ENCODE peak calls at places on chromosomes 16 and 17, in four cellular contexts. F is heart right ventricle, T is IMR-90, I is progenitor cell of endocrine pancreas. E is an unnamed sample.

GRCh38 chr17:76497979-76498885 is 3.0 kb downstream of the RHBDF2 start:
- DNase-seq in F (peak), T (peak), I (no peak), E (peak)

GRCh38 chr16:1959269-1960039 is at the start of gene NDUFB10:
- DNase-seq in F (peak), T (peak), I (peak), E (peak)

GRCh38 chr17:77376795-77377751 is 236.3 kb downstream of the SEC14L1 start:
- DNase-seq in F (no peak), T (peak), I (no peak), E (no peak)

GRCh38 chr17:9566067-9566466 is 9.6 kb downstream of the STX8 start:
- DNase-seq in F (no peak), T (no peak), I (no peak), E (no peak)

GRCh38 chr17:206941-207560 is 25.6 kb upstream of the DOC2B start:
- DNase-seq in F (no peak), T (no peak), I (no peak), E (no peak)

GRCh38 chr16:11896776-11897175 is 19.0 kb downstream of the GSPT1 start:
- DNase-seq in F (no peak), T (peak), I (no peak), E (no peak)

GRCh38 chr16:87954826-87955225 is 3.6 kb downstream of the BANP start:
- DNase-seq in F (no peak), T (no peak), I (no peak), E (no peak)

GRCh38 chr17:53150101-53150698 is 672.5 kb upstream of the KIF2B start:
- DNase-seq in F (no peak), T (no peak), I (no peak), E (no peak)

GRCh38 chr17:77696151-77696719 is 262.3 kb upstream of the TNRC6C start:
- DNase-seq in F (no peak), T (no peak), I (no peak), E (no peak)

GRCh38 chr17:72270530-72270929 is 149.7 kb downstream of the SOX9 start:
- DNase-seq in F (peak), T (peak), I (no peak), E (no peak)

GRCh38 chr16:27313422-27314160 is at the start of gene IL4R:
- DNase-seq in F (peak), T (peak), I (peak), E (no peak)

GRCh38 chr17:80187493-80187892 is 17.7 kb downstream of the CARD14 start:
- DNase-seq in F (peak), T (no peak), I (no peak), E (no peak)

GRCh38 chr16:72940886-72941285 is 107.0 kb downstream of the ZFHX3 start:
- DNase-seq in F (no peak), T (no peak), I (no peak), E (no peak)

GRCh38 chr17:48505788-48506187 is 25.0 kb downstream of the HOXB1 start:
- DNase-seq in F (no peak), T (peak), I (no peak), E (no peak)

GRCh38 chr16:30382398-30383015 is at the start of gene SEPTIN1:
- DNase-seq in F (no peak), T (no peak), I (no peak), E (no peak)

GRCh38 chr17:66976781-66977201 is 12.3 kb downstream of the CACNG4 start:
- DNase-seq in F (no peak), T (no peak), I (no peak), E (no peak)

GRCh38 chr17:42928714-42929496 is 28.3 kb downstream of the G6PC1 start:
- DNase-seq in F (no peak), T (peak), I (no peak), E (no peak)

GRCh38 chr17:50981279-50981678 is 115.1 kb upstream of the TOB1 start:
- DNase-seq in F (no peak), T (no peak), I (no peak), E (no peak)

GRCh38 chr17:68600123-68600880 is 865 bp downstream of the FAM20A start:
- DNase-seq in F (peak), T (no peak), I (peak), E (peak)

GRCh38 chr17:5499790-5500189 is 13.4 kb downstream of the MIS12 start:
- DNase-seq in F (no peak), T (no peak), I (no peak), E (no peak)

GRCh38 chr16:75288596-75289120 is 37.2 kb upstream of the BCAR1 start:
- DNase-seq in F (peak), T (no peak), I (no peak), E (no peak)

GRCh38 chr17:20919990-20920812 is 122.6 kb downstream of the USP22 start:
- DNase-seq in F (no peak), T (no peak), I (no peak), E (no peak)

GRCh38 chr17:37088913-37089312 is 140.2 kb downstream of the AATF start:
- DNase-seq in F (no peak), T (no peak), I (no peak), E (no peak)

GRCh38 chr16:56807011-56807675 is 57.9 kb upstream of the SLC12A3 start:
- DNase-seq in F (no peak), T (peak), I (no peak), E (no peak)

GRCh38 chr17:7580631-7581554 is 1.5 kb downstream of the CD68 start:
- DNase-seq in F (no peak), T (no peak), I (no peak), E (no peak)

GRCh38 chr16:3597676-3598075 is 13.7 kb downstream of the SLX4 start:
- DNase-seq in F (no peak), T (no peak), I (no peak), E (no peak)

GRCh38 chr16:86406056-86406455 is 104.3 kb upstream of the FOXF1 start:
- DNase-seq in F (no peak), T (peak), I (no peak), E (no peak)

GRCh38 chr17:47240806-47241205 is 12.8 kb upstream of the ITGB3 start:
- DNase-seq in F (no peak), T (no peak), I (no peak), E (no peak)

GRCh38 chr17:7174603-7175362 is 4.4 kb downstream of the ASGR1 start:
- DNase-seq in F (no peak), T (no peak), I (no peak), E (no peak)

GRCh38 chr16:18933501-18933900 is 7.3 kb upstream of the SMG1 start:
- DNase-seq in F (no peak), T (no peak), I (no peak), E (no peak)

GRCh38 chr17:7560172-7561027 is 1.3 kb upstream of the SENP3 start:
- DNase-seq in F (peak), T (peak), I (peak), E (peak)

GRCh38 chr16:10521681-10522274 is 58.6 kb downstream of the EMP2 start:
- DNase-seq in F (no peak), T (peak), I (peak), E (peak)

GRCh38 chr16:86455116-86455515 is 55.2 kb upstream of the FOXF1 start:
- DNase-seq in F (no peak), T (peak), I (no peak), E (no peak)

GRCh38 chr16:57938936-57939871 is 31.7 kb downstream of the CNGB1 start:
- DNase-seq in F (peak), T (peak), I (no peak), E (no peak)

GRCh38 chr16:65947951-65948350 is 418.5 kb upstream of the CDH5 start:
- DNase-seq in F (no peak), T (no peak), I (no peak), E (no peak)

GRCh38 chr17:43661699-43662431 is at the start of gene MEOX1:
- DNase-seq in F (no peak), T (peak), I (no peak), E (no peak)

GRCh38 chr16:2516391-2517240 is 2.9 kb downstream of the ATP6V0C start:
- DNase-seq in F (peak), T (peak), I (no peak), E (no peak)

GRCh38 chr16:63530208-63530607 is 1494.0 kb upstream of the CDH8 start:
- DNase-seq in F (no peak), T (no peak), I (no peak), E (no peak)

DNA sequence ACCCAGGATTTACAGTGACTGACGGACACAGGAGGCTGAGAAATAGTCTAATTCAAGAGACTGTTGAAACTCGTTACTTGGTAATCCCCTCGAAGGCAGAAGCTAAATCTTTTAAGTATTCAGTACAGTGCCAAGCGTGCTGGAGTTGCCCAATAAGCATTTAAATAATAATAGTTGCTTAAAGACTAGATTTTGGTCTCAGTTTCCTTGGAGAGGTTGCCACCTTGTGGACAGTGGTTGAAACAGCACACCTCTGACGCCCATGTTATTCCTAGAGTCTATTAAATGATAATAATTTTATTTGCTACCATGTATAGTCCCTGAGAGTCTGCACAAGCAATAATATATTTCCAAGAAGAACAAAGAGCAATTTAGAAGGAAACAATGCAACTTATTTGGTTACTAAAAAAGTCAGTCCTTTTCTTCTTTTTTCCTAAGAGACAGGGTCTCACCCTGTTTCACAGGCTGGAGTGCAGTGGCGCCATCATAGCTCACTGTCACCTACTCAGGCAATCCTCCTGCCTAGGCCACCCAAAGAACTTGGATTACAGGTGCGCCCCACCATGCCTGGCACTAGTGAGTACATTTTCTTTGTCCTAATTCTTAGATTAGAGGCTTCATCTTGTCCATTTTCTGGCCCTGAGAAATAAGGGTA is 138.0 kb upstream of the NUDT7 start:
- DNase-seq in F (no peak), T (peak), I (peak), E (no peak)
- TF ChIP-seq CTCF in F (peak), T (peak), I (peak), E (peak)

DNA sequence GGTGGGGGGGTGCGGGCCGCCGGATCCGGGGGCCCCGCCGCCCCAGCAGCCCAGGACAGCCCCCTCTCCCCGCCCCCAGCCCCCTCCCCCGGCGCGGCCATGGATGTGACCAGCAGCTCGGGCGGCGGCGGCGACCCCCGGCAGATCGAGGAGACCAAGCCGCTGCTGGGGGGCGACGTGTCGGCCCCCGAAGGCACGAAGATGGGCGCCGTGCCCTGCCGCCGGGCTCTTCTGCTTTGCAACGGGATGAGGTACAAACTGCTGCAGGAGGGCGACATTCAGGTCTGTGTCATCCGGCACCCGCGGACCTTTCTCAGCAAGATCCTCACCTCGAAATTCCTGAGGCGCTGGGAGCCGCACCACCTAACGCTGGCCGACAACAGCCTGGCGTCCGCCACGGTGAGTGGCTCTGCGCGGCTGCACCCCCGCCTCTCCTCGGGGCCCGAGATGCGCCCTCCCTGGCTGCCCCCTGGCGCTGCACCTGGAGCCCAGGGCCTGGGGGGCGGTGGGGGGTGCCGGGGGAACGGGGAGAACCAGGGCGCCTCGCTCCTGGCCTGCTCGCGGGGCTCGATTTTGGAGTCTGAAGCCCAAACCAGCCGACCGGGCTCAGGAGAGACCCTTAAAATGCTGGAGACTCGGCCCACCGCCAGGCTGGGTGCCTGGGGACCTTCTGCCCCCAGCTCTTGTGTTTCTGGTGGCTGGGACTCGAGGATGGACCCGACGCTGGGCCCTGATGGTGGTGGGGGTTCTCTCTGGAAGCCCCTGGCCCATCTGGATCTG is 725 bp downstream of the CMIP start:
- DNase-seq in F (peak), T (peak), I (peak), E (no peak)
- TF ChIP-seq CTCF in F (peak), T (peak), I (peak), E (no peak)

GRCh38 chr17:27542841-27543463 is 86.7 kb downstream of the KSR1 start:
- DNase-seq in F (no peak), T (no peak), I (no peak), E (no peak)

GRCh38 chr17:27543958-27544349 is 87.0 kb upstream of the LGALS9 start:
- DNase-seq in F (no peak), T (no peak), I (no peak), E (no peak)

GRCh38 chr17:27545562-27546229 is 85.3 kb upstream of the LGALS9 start:
- DNase-seq in F (no peak), T (peak), I (no peak), E (no peak)

GRCh38 chr17:27543464-27543856 is 87.2 kb downstream of the KSR1 start:
- DNase-seq in F (no peak), T (no peak), I (no peak), E (no peak)

GRCh38 chr17:27544350-27545131 is 86.4 kb upstream of the LGALS9 start:
- DNase-seq in F (no peak), T (peak), I (no peak), E (no peak)
- TF ChIP-seq CTCF in F (no peak), T (no peak), I (no peak), E (no peak)

GRCh38 chr16:67283039-67283825 is 3.9 kb downstream of the PLEKHG4 start:
- DNase-seq in F (no peak), T (peak), I (no peak), E (no peak)
- TF ChIP-seq CTCF in F (no peak), T (no peak), I (no peak), E (no peak)

DNA sequence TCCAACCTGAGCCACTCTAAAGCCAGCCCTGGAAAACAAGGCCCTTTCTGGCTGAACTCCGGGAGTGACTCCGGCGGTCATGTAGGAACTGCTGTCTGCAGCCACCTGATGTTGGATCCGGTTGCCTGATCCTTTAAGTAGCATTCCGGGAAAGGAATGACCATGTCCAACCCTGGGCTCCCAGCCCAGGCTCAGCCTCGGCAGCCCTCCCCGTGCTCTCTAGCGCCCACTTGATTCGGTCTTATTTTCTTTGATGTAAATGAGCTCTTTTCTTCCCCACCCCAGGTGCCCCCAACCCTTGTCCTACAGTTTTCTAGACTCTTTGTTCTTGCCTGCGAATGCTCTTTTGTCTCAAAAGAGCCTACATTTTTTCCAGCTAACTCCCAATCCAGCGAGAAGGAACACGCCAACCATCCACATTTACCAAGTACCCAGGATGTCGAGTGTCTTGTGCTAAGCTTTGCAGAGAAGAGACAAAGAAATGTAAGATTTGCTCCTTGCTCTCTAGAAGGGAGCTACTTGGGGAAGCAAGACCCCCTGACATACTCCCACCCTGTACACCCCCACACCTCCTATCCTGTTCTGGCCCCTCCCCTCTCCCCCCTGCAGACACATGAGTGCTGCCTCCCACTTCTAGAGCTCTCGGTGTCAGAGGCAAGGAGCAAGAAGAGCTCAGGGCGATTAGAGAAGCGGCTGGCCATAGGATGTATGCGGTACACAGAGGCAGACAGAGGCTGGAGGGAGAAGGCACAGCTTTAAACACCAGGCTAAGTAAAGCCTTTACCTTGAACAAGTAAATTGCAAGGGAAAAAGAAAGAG is 53.8 kb downstream of the COG7 start:
- DNase-seq in F (peak), T (no peak), I (no peak), E (no peak)
- TF ChIP-seq CTCF in F (peak), T (no peak), I (no peak), E (no peak)